ENCODE peak calls at places on chromosomes 3 and 15, in seven cellular contexts. G is breast epithelium, Q is esophagus squamous epithelium, D is transverse colon, A is ovary, S is adrenal gland, I is A549. T is an unnamed sample.

GRCh38 chr3:115836944-115837343 is 213.6 kb downstream of the GAP43 start:
- DNase-seq in G (no peak), Q (no peak), D (no peak), A (no peak), S (no peak), I (peak; percentile 28), T (no peak)

GRCh38 chr3:71397046-71397445 is 186.5 kb downstream of the FOXP1 start:
- DNase-seq in G (no peak), Q (no peak), D (peak; percentile 25), A (peak; percentile 45), S (peak; percentile 43), I (peak; percentile 31), T (no peak)

GRCh38 chr15:73052679-73053397 is 575 bp downstream of the NEO1 start:
- DNase-seq in G (no peak), Q (no peak), D (peak; percentile 62), A (peak; percentile 51), S (peak; percentile 42), I (peak; percentile 81), T (peak; percentile 56)

GRCh38 chr15:99268431-99268830 is 17.1 kb downstream of the LRRC28 start:
- DNase-seq in G (no peak), Q (no peak), D (no peak), A (no peak), S (no peak), I (no peak), T (no peak)

GRCh38 chr3:183477801-183478456 is 49.5 kb upstream of the MCF2L2 start:
- DNase-seq in G (no peak), Q (no peak), D (no peak), A (no peak), S (no peak), I (no peak), T (no peak)

GRCh38 chr15:98717942-98718341 is 69.6 kb downstream of the IGF1R start:
- DNase-seq in G (no peak), Q (no peak), D (no peak), A (no peak), S (no peak), I (no peak), T (no peak)

GRCh38 chr3:137121704-137122314 is 164.0 kb downstream of the IL20RB start:
- DNase-seq in G (no peak), Q (no peak), D (peak; percentile 10), A (no peak), S (peak; percentile 37), I (no peak), T (no peak)

GRCh38 chr15:64828985-64829384 is 3.5 kb upstream of the PIF1 start:
- DNase-seq in G (no peak), Q (no peak), D (no peak), A (no peak), S (no peak), I (no peak), T (no peak)

GRCh38 chr15:42184313-42184712 is 23.8 kb downstream of the VPS39 start:
- DNase-seq in G (no peak), Q (no peak), D (no peak), A (no peak), S (no peak), I (no peak), T (no peak)

GRCh38 chr15:90249123-90249863 is at the start of gene TTLL13:
- DNase-seq in G (peak; percentile 86), Q (peak; percentile 54), D (peak; percentile 97), A (peak; percentile 97), S (peak; percentile 97), I (peak; percentile 95), T (peak; percentile 96)

GRCh38 chr3:98901032-98901464 is 447 bp downstream of the DCBLD2 start:
- DNase-seq in G (no peak), Q (no peak), D (peak; percentile 45), A (peak; percentile 58), S (peak; percentile 60), I (no peak), T (peak; percentile 49)

GRCh38 chr15:75989045-75989444 is 23.2 kb downstream of the NRG4 start:
- DNase-seq in G (no peak), Q (no peak), D (no peak), A (no peak), S (no peak), I (no peak), T (no peak)

GRCh38 chr15:31266712-31267111 is 59.9 kb upstream of the KLF13 start:
- DNase-seq in G (peak; percentile 20), Q (no peak), D (peak; percentile 42), A (peak; percentile 11), S (peak; percentile 27), I (no peak), T (no peak)

GRCh38 chr3:35709691-35710090 is 70.4 kb downstream of the ARPP21 start:
- DNase-seq in G (no peak), Q (no peak), D (no peak), A (no peak), S (no peak), I (no peak), T (no peak)

GRCh38 chr3:62095756-62096155 is 277.6 kb downstream of the FEZF2 start:
- DNase-seq in G (no peak), Q (no peak), D (no peak), A (no peak), S (no peak), I (no peak), T (no peak)

GRCh38 chr3:183116051-183116614 is 16.8 kb upstream of the MCCC1 start:
- DNase-seq in G (no peak), Q (no peak), D (peak; percentile 83), A (no peak), S (no peak), I (peak; percentile 64), T (no peak)

GRCh38 chr15:31010036-31010435 is 18.6 kb upstream of the MTMR10 start:
- DNase-seq in G (no peak), Q (no peak), D (no peak), A (no peak), S (no peak), I (no peak), T (no peak)

GRCh38 chr15:82848201-82848993 is 39.0 kb downstream of the WHAMM start:
- DNase-seq in G (no peak), Q (no peak), D (no peak), A (no peak), S (peak; percentile 19), I (no peak), T (no peak)

GRCh38 chr15:82851331-82851850 is 42.0 kb downstream of the WHAMM start:
- DNase-seq in G (no peak), Q (no peak), D (no peak), A (no peak), S (peak; percentile 14), I (no peak), T (no peak)

GRCh38 chr15:82850731-82851130 is 41.3 kb downstream of the WHAMM start:
- DNase-seq in G (no peak), Q (no peak), D (no peak), A (no peak), S (peak; percentile 31), I (no peak), T (no peak)

GRCh38 chr15:82849556-82850241 is 40.3 kb downstream of the WHAMM start:
- DNase-seq in G (peak; percentile 76), Q (no peak), D (peak; percentile 81), A (peak; percentile 62), S (peak; percentile 93), I (peak; percentile 57), T (peak; percentile 27)

GRCh38 chr15:82850242-82850591 is 40.8 kb downstream of the WHAMM start:
- DNase-seq in G (no peak), Q (no peak), D (no peak), A (no peak), S (peak; percentile 61), I (no peak), T (no peak)
- H3K4me3 ChIP-seq in G (no peak overlapping the region), Q (no peak overlapping the region), D (no peak overlapping the region), A (no peak overlapping the region), S (no peak overlapping the region), I (no peak overlapping the region), T (no peak overlapping the region)

GRCh38 chr3:194486540-194487288 is at the start of gene ATP13A3:
- DNase-seq in G (peak; percentile 79), Q (peak; percentile 63), D (peak; percentile 92), A (peak; percentile 90), S (peak; percentile 91), I (peak; percentile 79), T (peak; percentile 87)

GRCh38 chr3:194484614-194485013 is 2.2 kb downstream of the ATP13A3 start:
- DNase-seq in G (no peak), Q (no peak), D (no peak), A (no peak), S (no peak), I (no peak), T (no peak)

GRCh38 chr3:194487289-194488006 is 646 bp upstream of the ATP13A3 start:
- DNase-seq in G (no peak), Q (no peak), D (peak; percentile 43), A (peak; percentile 48), S (peak; percentile 58), I (no peak), T (peak; percentile 41)

GRCh38 chr3:194485471-194485875 is 1.3 kb downstream of the ATP13A3 start:
- DNase-seq in G (no peak), Q (no peak), D (no peak), A (no peak), S (no peak), I (no peak), T (no peak)

DNA sequence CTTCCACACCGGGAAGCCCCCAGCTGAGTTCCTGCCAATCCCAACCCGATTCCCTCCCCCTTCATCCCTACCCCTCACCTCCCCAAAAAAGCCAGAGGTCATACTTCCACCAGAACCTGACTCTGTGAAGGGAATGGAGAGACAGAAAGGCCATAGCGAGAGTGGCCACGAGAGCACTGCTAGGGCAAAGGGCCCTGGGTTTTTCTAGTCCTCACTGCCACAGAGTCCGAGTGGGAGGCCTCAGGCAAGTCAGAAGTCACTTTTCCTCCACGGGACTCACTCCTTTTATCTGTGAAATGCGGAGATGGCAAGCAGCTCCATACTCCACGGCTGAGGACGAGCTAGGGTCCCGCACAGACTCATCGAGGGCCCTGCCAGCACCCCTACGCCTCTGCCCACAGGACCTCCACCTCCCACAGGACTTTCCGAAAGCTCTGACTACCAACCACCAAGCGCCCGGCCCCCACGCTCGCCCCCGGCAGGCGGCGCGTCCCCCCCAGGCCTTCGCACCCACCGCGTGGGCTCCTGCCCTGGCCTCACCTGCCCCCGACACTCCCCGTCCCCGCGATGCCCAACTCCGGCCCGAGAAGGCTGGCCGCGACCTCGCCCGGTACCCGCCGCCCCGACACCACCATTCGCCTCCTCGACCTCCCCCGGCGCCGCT is 794 bp downstream of the ATP13A3 start:
- DNase-seq in G (no peak), Q (no peak), D (peak; percentile 50), A (peak; percentile 51), S (peak; percentile 50), I (no peak), T (peak; percentile 45)
- TF ChIP-seq POLR2A in G (no peak), Q (peak; percentile 8), D (peak; percentile 44), A (no peak), S (no peak), I (no peak), T (no peak)

DNA sequence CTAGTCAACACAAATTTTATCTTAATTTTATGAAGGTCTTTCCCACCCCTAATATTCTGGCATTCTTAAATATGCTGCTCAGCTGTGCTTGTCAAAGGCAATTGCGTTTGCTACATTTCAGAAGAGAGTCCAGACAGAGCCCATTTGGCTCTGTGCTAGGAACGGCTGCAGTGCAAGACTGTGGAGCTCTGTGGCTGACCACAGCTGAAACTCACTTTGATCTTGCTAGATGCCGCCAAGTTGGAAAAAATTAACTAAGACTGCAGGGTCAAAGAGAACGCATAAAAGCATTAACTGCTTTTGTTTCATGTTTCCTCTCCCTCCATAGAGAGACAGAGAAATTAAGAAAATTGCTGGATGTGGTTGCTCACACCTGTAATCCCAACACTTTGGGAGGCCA is 7.6 kb upstream of the PPP1R2 start:
- DNase-seq in G (no peak), Q (no peak), D (no peak), A (no peak), S (no peak), I (no peak), T (no peak)
- H3K4me3 ChIP-seq in G (no peak overlapping the region), Q (no peak overlapping the region), D (no peak overlapping the region), A (no peak overlapping the region), S (no peak overlapping the region), I (no peak overlapping the region), T (no peak overlapping the region)

GRCh38 chr3:111481551-111481950 is 60.4 kb upstream of the CD96 start:
- DNase-seq in G (no peak), Q (no peak), D (no peak), A (no peak), S (no peak), I (no peak), T (no peak)
- TF ChIP-seq POLR2A in G (no peak), Q (no peak), D (no peak), A (no peak), S (no peak), I (no peak), T (no peak)

T was measured in uterus.